ENCODE peak calls at places on chromosomes 13 and 19, in six cellular contexts. One of them, this sample, is unnamed.

GRCh38 chr13:76884571-76885202 is 1.5 kb downstream of the KCTD12 start:
- DNase-seq in breast epithelium: no peak
- DNase-seq in Panc1: no peak
- DNase-seq in lower leg skin: no peak
- DNase-seq in fibroblast of lung: peak; percentile 32
- DNase-seq in Caco-2: no peak
- DNase-seq in this sample: no peak

GRCh38 chr19:7694499-7694898 is 7.4 kb downstream of the FCER2 start:
- DNase-seq in breast epithelium: no peak
- DNase-seq in Panc1: no peak
- DNase-seq in lower leg skin: no peak
- DNase-seq in fibroblast of lung: no peak
- DNase-seq in Caco-2: no peak
- DNase-seq in this sample: no peak

GRCh38 chr19:35657904-35658700 is 8.2 kb upstream of the UPK1A start:
- DNase-seq in breast epithelium: no peak
- DNase-seq in Panc1: no peak
- DNase-seq in lower leg skin: no peak
- DNase-seq in fibroblast of lung: peak; percentile 11
- DNase-seq in Caco-2: no peak
- DNase-seq in this sample: no peak

GRCh38 chr13:28611654-28612131 is 47.2 kb upstream of the POMP start:
- DNase-seq in breast epithelium: no peak
- DNase-seq in Panc1: no peak
- DNase-seq in lower leg skin: no peak
- DNase-seq in fibroblast of lung: peak; percentile 3
- DNase-seq in Caco-2: no peak
- DNase-seq in this sample: no peak

GRCh38 chr19:13055213-13056051 is 47.2 kb downstream of the LYL1 start:
- DNase-seq in breast epithelium: peak; percentile 78
- DNase-seq in Panc1: no peak
- DNase-seq in lower leg skin: peak; percentile 95
- DNase-seq in fibroblast of lung: peak; percentile 97
- DNase-seq in Caco-2: no peak
- DNase-seq in this sample: no peak

GRCh38 chr13:44734204-44734707 is 158.1 kb upstream of the TSC22D1 start:
- DNase-seq in breast epithelium: peak; percentile 87
- DNase-seq in Panc1: no peak
- DNase-seq in lower leg skin: peak; percentile 89
- DNase-seq in fibroblast of lung: peak; percentile 64
- DNase-seq in Caco-2: no peak
- DNase-seq in this sample: no peak

GRCh38 chr19:45881909-45882528 is 3.9 kb downstream of the IRF2BP1 start:
- DNase-seq in breast epithelium: no peak
- DNase-seq in Panc1: no peak
- DNase-seq in lower leg skin: no peak
- DNase-seq in fibroblast of lung: no peak
- DNase-seq in Caco-2: peak; percentile 94
- DNase-seq in this sample: no peak

GRCh38 chr13:62512194-62513141 is 1096.8 kb upstream of the PCDH20 start:
- DNase-seq in breast epithelium: no peak
- DNase-seq in Panc1: peak; percentile 46
- DNase-seq in lower leg skin: no peak
- DNase-seq in fibroblast of lung: peak; percentile 1
- DNase-seq in Caco-2: peak; percentile 42
- DNase-seq in this sample: no peak

GRCh38 chr13:84126671-84127171 is 244.4 kb upstream of the SLITRK1 start:
- DNase-seq in breast epithelium: no peak
- DNase-seq in Panc1: no peak
- DNase-seq in lower leg skin: no peak
- DNase-seq in fibroblast of lung: peak; percentile 21
- DNase-seq in Caco-2: no peak
- DNase-seq in this sample: no peak

GRCh38 chr13:79384022-79384610 is 21.9 kb downstream of the RBM26 start:
- DNase-seq in breast epithelium: no peak
- DNase-seq in Panc1: no peak
- DNase-seq in lower leg skin: no peak
- DNase-seq in fibroblast of lung: no peak
- DNase-seq in Caco-2: no peak
- DNase-seq in this sample: no peak

GRCh38 chr19:7267792-7268736 is 26.1 kb downstream of the INSR start:
- DNase-seq in breast epithelium: no peak
- DNase-seq in Panc1: no peak
- DNase-seq in lower leg skin: no peak
- DNase-seq in fibroblast of lung: no peak
- DNase-seq in Caco-2: no peak
- DNase-seq in this sample: no peak

GRCh38 chr19:20151617-20152145 is 15.3 kb upstream of the ZNF486 start:
- DNase-seq in breast epithelium: no peak
- DNase-seq in Panc1: no peak
- DNase-seq in lower leg skin: no peak
- DNase-seq in fibroblast of lung: no peak
- DNase-seq in Caco-2: no peak
- DNase-seq in this sample: no peak

GRCh38 chr13:31044658-31045620 is 112.5 kb downstream of the TEX26 start:
- DNase-seq in breast epithelium: no peak
- DNase-seq in Panc1: no peak
- DNase-seq in lower leg skin: peak; percentile 20
- DNase-seq in fibroblast of lung: no peak
- DNase-seq in Caco-2: no peak
- DNase-seq in this sample: no peak

GRCh38 chr13:50382511-50382910 is 367.3 kb downstream of the KCNRG start:
- DNase-seq in breast epithelium: no peak
- DNase-seq in Panc1: no peak
- DNase-seq in lower leg skin: no peak
- DNase-seq in fibroblast of lung: no peak
- DNase-seq in Caco-2: no peak
- DNase-seq in this sample: no peak

GRCh38 chr13:55464222-55464621 is 1676.5 kb upstream of the PRR20A start:
- DNase-seq in breast epithelium: no peak
- DNase-seq in Panc1: no peak
- DNase-seq in lower leg skin: no peak
- DNase-seq in fibroblast of lung: no peak
- DNase-seq in Caco-2: no peak
- DNase-seq in this sample: no peak

GRCh38 chr19:50710612-50711011 is 9.0 kb downstream of the SHANK1 start:
- DNase-seq in breast epithelium: no peak
- DNase-seq in Panc1: no peak
- DNase-seq in lower leg skin: no peak
- DNase-seq in fibroblast of lung: no peak
- DNase-seq in Caco-2: no peak
- DNase-seq in this sample: no peak

GRCh38 chr13:48448963-48449614 is 36.2 kb upstream of the LPAR6 start:
- DNase-seq in breast epithelium: no peak
- DNase-seq in Panc1: no peak
- DNase-seq in lower leg skin: no peak
- DNase-seq in fibroblast of lung: peak; percentile 64
- DNase-seq in Caco-2: no peak
- DNase-seq in this sample: no peak

GRCh38 chr13:94548382-94549240 is 47.3 kb downstream of the TGDS start:
- DNase-seq in breast epithelium: peak; percentile 19
- DNase-seq in Panc1: no peak
- DNase-seq in lower leg skin: peak; percentile 88
- DNase-seq in fibroblast of lung: peak; percentile 48
- DNase-seq in Caco-2: no peak
- DNase-seq in this sample: peak; percentile 4

GRCh38 chr13:99055286-99056073 is 77.6 kb upstream of the DOCK9 start:
- DNase-seq in breast epithelium: no peak
- DNase-seq in Panc1: no peak
- DNase-seq in lower leg skin: no peak
- DNase-seq in fibroblast of lung: no peak
- DNase-seq in Caco-2: no peak
- DNase-seq in this sample: no peak

GRCh38 chr13:78160793-78161192 is 242.2 kb upstream of the EDNRB start:
- DNase-seq in breast epithelium: no peak
- DNase-seq in Panc1: no peak
- DNase-seq in lower leg skin: no peak
- DNase-seq in fibroblast of lung: peak; percentile 84
- DNase-seq in Caco-2: no peak
- DNase-seq in this sample: no peak

GRCh38 chr13:50386527-50387123 is 371.4 kb downstream of the KCNRG start:
- DNase-seq in breast epithelium: no peak
- DNase-seq in Panc1: no peak
- DNase-seq in lower leg skin: no peak
- DNase-seq in fibroblast of lung: peak; percentile 68
- DNase-seq in Caco-2: no peak
- DNase-seq in this sample: no peak

GRCh38 chr19:13090511-13091231 is 12.0 kb downstream of the LYL1 start:
- DNase-seq in breast epithelium: no peak
- DNase-seq in Panc1: no peak
- DNase-seq in lower leg skin: no peak
- DNase-seq in fibroblast of lung: no peak
- DNase-seq in Caco-2: no peak
- DNase-seq in this sample: no peak

GRCh38 chr13:95509521-95510315 is 42.8 kb upstream of the CLDN10 start:
- DNase-seq in breast epithelium: no peak
- DNase-seq in Panc1: no peak
- DNase-seq in lower leg skin: no peak
- DNase-seq in fibroblast of lung: peak; percentile 74
- DNase-seq in Caco-2: no peak
- DNase-seq in this sample: no peak

GRCh38 chr13:39226359-39226758 is 188.1 kb downstream of the NHLRC3 start:
- DNase-seq in breast epithelium: no peak
- DNase-seq in Panc1: no peak
- DNase-seq in lower leg skin: no peak
- DNase-seq in fibroblast of lung: no peak
- DNase-seq in Caco-2: no peak
- DNase-seq in this sample: no peak

GRCh38 chr13:94054159-94054558 is 425.3 kb downstream of the DCT start:
- DNase-seq in breast epithelium: no peak
- DNase-seq in Panc1: no peak
- DNase-seq in lower leg skin: no peak
- DNase-seq in fibroblast of lung: no peak
- DNase-seq in Caco-2: no peak
- DNase-seq in this sample: no peak

GRCh38 chr19:47176627-47177090 is 46.0 kb downstream of the SAE1 start:
- DNase-seq in breast epithelium: no peak
- DNase-seq in Panc1: no peak
- DNase-seq in lower leg skin: no peak
- DNase-seq in fibroblast of lung: peak; percentile 96
- DNase-seq in Caco-2: no peak
- DNase-seq in this sample: no peak

GRCh38 chr19:37077615-37077928 is 661 bp upstream of the ZNF420 start:
- DNase-seq in breast epithelium: no peak
- DNase-seq in Panc1: no peak
- DNase-seq in lower leg skin: no peak
- DNase-seq in fibroblast of lung: no peak
- DNase-seq in Caco-2: no peak
- DNase-seq in this sample: no peak

GRCh38 chr13:106680796-106681482 is 113.0 kb upstream of the ARGLU1 start:
- DNase-seq in breast epithelium: no peak
- DNase-seq in Panc1: no peak
- DNase-seq in lower leg skin: no peak
- DNase-seq in fibroblast of lung: no peak
- DNase-seq in Caco-2: no peak
- DNase-seq in this sample: no peak

GRCh38 chr19:13983213-13983889 is 22.8 kb downstream of the RFX1 start:
- DNase-seq in breast epithelium: no peak
- DNase-seq in Panc1: no peak
- DNase-seq in lower leg skin: no peak
- DNase-seq in fibroblast of lung: no peak
- DNase-seq in Caco-2: no peak
- DNase-seq in this sample: no peak

GRCh38 chr13:76307157-76307556 is 579.0 kb downstream of the KCTD12 start:
- DNase-seq in breast epithelium: no peak
- DNase-seq in Panc1: no peak
- DNase-seq in lower leg skin: no peak
- DNase-seq in fibroblast of lung: peak; percentile 70
- DNase-seq in Caco-2: peak; percentile 59
- DNase-seq in this sample: no peak

GRCh38 chr19:5983367-5983955 is 5.5 kb upstream of the RANBP3 start:
- DNase-seq in breast epithelium: no peak
- DNase-seq in Panc1: no peak
- DNase-seq in lower leg skin: no peak
- DNase-seq in fibroblast of lung: no peak
- DNase-seq in Caco-2: no peak
- DNase-seq in this sample: no peak

GRCh38 chr19:18514800-18515682 is 6.8 kb downstream of the ELL start:
- DNase-seq in breast epithelium: peak; percentile 34
- DNase-seq in Panc1: no peak
- DNase-seq in lower leg skin: peak; percentile 93
- DNase-seq in fibroblast of lung: no peak
- DNase-seq in Caco-2: peak; percentile 91
- DNase-seq in this sample: no peak

GRCh38 chr13:110640591-110641029 is 25.3 kb downstream of the NAXD start:
- DNase-seq in breast epithelium: no peak
- DNase-seq in Panc1: no peak
- DNase-seq in lower leg skin: no peak
- DNase-seq in fibroblast of lung: peak; percentile 63
- DNase-seq in Caco-2: no peak
- DNase-seq in this sample: no peak

GRCh38 chr13:60494296-60494695 is 97.3 kb downstream of the TDRD3 start:
- DNase-seq in breast epithelium: no peak
- DNase-seq in Panc1: no peak
- DNase-seq in lower leg skin: no peak
- DNase-seq in fibroblast of lung: no peak
- DNase-seq in Caco-2: no peak
- DNase-seq in this sample: no peak
- H3K4me3 ChIP-seq in breast epithelium: no peak overlapping the region
- H3K4me3 ChIP-seq in Panc1: no peak overlapping the region
- H3K4me3 ChIP-seq in lower leg skin: no peak overlapping the region
- H3K4me3 ChIP-seq in fibroblast of lung: no peak overlapping the region
- H3K4me3 ChIP-seq in Caco-2: no peak overlapping the region
- H3K4me3 ChIP-seq in this sample: no peak overlapping the region

GRCh38 chr13:60654405-60654804 is 257.4 kb downstream of the TDRD3 start:
- DNase-seq in breast epithelium: no peak
- DNase-seq in Panc1: peak; percentile 2
- DNase-seq in lower leg skin: no peak
- DNase-seq in fibroblast of lung: peak; percentile 13
- DNase-seq in Caco-2: no peak
- DNase-seq in this sample: peak; percentile 26
- TF ChIP-seq CTCF in breast epithelium: peak; percentile 15
- TF ChIP-seq CTCF in Panc1: peak; percentile 73
- TF ChIP-seq CTCF in lower leg skin: no peak
- TF ChIP-seq CTCF in fibroblast of lung: peak; percentile 32
- TF ChIP-seq CTCF in Caco-2: peak; percentile 58
- TF ChIP-seq CTCF in this sample: peak; percentile 90

GRCh38 chr19:1657632-1658445 is 5.4 kb upstream of the TCF3 start:
- DNase-seq in breast epithelium: peak; percentile 59
- DNase-seq in Panc1: no peak
- DNase-seq in lower leg skin: no peak
- DNase-seq in fibroblast of lung: no peak
- DNase-seq in Caco-2: no peak
- DNase-seq in this sample: no peak
- H3K4me3 ChIP-seq in breast epithelium: no peak overlapping the region
- H3K4me3 ChIP-seq in Panc1: no peak overlapping the region
- H3K4me3 ChIP-seq in lower leg skin: no peak overlapping the region
- H3K4me3 ChIP-seq in fibroblast of lung: no peak overlapping the region
- H3K4me3 ChIP-seq in Caco-2: no peak overlapping the region
- H3K4me3 ChIP-seq in this sample: no peak overlapping the region

DNA sequence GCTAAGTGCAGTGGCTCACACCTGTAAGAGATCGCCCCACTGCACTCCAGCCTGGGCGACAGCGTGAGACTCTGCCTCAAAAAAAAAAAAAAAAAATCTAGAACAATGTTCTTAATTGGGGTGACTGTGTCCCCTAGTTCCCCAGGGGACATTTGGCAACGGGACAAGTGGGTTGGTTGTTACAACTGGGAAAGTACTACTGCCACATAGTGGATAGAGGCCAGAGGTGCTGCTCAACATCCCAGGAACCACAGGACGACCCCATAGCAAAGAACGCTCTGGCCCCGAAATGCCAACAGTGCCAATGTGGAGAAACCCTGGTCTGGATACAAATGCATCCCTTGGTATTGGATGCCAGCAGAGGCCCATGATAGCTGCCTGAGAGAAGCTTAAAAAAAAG is 11.8 kb downstream of the NLRP12 start:
- DNase-seq in breast epithelium: no peak
- DNase-seq in Panc1: no peak
- DNase-seq in lower leg skin: no peak
- DNase-seq in fibroblast of lung: no peak
- DNase-seq in Caco-2: no peak
- DNase-seq in this sample: no peak
- TF ChIP-seq CTCF in breast epithelium: no peak
- TF ChIP-seq CTCF in Panc1: no peak
- TF ChIP-seq CTCF in lower leg skin: no peak
- TF ChIP-seq CTCF in fibroblast of lung: peak; percentile 17
- TF ChIP-seq CTCF in Caco-2: peak; percentile 27
- TF ChIP-seq CTCF in this sample: no peak